ENCODE peak calls at places on chromosomes 3 and 15, in seven cellular contexts. B is body of pancreas, S is IMR-90, C is sigmoid colon, Z is H1, T is breast epithelium, Q is Peyer's patch. D is an unnamed sample.

GRCh38 chr15:50543556-50543955 is 2.9 kb downstream of the USP50 start:
- DNase-seq in B (no peak), Z (no peak), T (no peak), Q (no peak), C (no peak), S (peak), D (no peak)

GRCh38 chr3:133211449-133211848 is 173.3 kb downstream of the TMEM108 start:
- DNase-seq in S (no peak), B (no peak), T (no peak), Z (peak), C (no peak), Q (no peak), D (no peak)

GRCh38 chr3:151439652-151440125 is 21.2 kb downstream of the IGSF10 start:
- DNase-seq in B (peak), Q (no peak), C (no peak), S (peak), T (no peak), Z (no peak), D (no peak)

GRCh38 chr15:75233504-75234190 is 24.5 kb upstream of the GOLGA6C start:
- DNase-seq in B (no peak), T (peak), Q (peak), C (peak), Z (no peak), S (no peak), D (no peak)

GRCh38 chr15:57443486-57443885 is 67.2 kb downstream of the CGNL1 start:
- DNase-seq in S (no peak), T (no peak), Q (no peak), C (no peak), Z (no peak), B (no peak), D (no peak)

GRCh38 chr15:94963953-94964352 is 732.6 kb downstream of the MCTP2 start:
- DNase-seq in B (no peak), Q (no peak), S (no peak), Z (no peak), C (no peak), T (no peak), D (no peak)

GRCh38 chr15:39639037-39639436 is 58.2 kb downstream of the THBS1 start:
- DNase-seq in S (no peak), B (no peak), Z (no peak), Q (no peak), C (no peak), T (no peak), D (no peak)

GRCh38 chr15:67033521-67033920 is 31.9 kb upstream of the SMAD3 start:
- DNase-seq in T (no peak), C (no peak), B (no peak), Q (peak), S (no peak), Z (no peak), D (no peak)

GRCh38 chr3:59751606-59752005 is 701.8 kb upstream of the CFAP20DC start:
- DNase-seq in Z (no peak), S (no peak), C (no peak), B (no peak), Q (no peak), T (no peak), D (no peak)

GRCh38 chr3:45915518-45916231 is 27.6 kb upstream of the CXCR6 start:
- DNase-seq in C (peak), T (no peak), S (peak), Q (peak), B (no peak), Z (no peak), D (no peak)

GRCh38 chr15:88747626-88748025 is 55.6 kb upstream of the ACAN start:
- DNase-seq in B (no peak), C (no peak), Z (no peak), T (no peak), S (no peak), Q (no peak), D (no peak)

GRCh38 chr3:126396536-126396935 is 1.8 kb downstream of the CFAP100 start:
- DNase-seq in Q (peak), T (no peak), C (peak), Z (no peak), B (no peak), S (no peak), D (no peak)

GRCh38 chr3:134362670-134363380 is 11.4 kb downstream of the AMOTL2 start:
- DNase-seq in B (no peak), T (peak), Z (no peak), Q (peak), S (no peak), C (peak), D (no peak)

GRCh38 chr3:181613191-181613590 is 98.5 kb upstream of the SOX2 start:
- DNase-seq in T (no peak), B (no peak), C (no peak), S (no peak), Q (no peak), Z (no peak), D (no peak)

GRCh38 chr3:127140501-127141460 is 52.1 kb upstream of the PRR23E start:
- DNase-seq in S (no peak), Q (no peak), T (no peak), C (peak), Z (no peak), B (no peak), D (no peak)

GRCh38 chr3:182491571-182491970 is 301.7 kb upstream of the ATP11B start:
- DNase-seq in S (no peak), C (no peak), Q (no peak), Z (no peak), T (no peak), B (no peak), D (no peak)

GRCh38 chr15:89119489-89120478 is 31.5 kb downstream of the ABHD2 start:
- DNase-seq in Z (no peak), B (peak), T (no peak), S (peak), C (no peak), Q (peak), D (no peak)

GRCh38 chr15:39874890-39875549 is 45.0 kb downstream of the GPR176 start:
- DNase-seq in Z (no peak), T (no peak), Q (peak), B (peak), C (no peak), S (no peak), D (no peak)

GRCh38 chr3:116057403-116058006 is 387.8 kb downstream of the LSAMP start:
- DNase-seq in Q (no peak), S (no peak), T (no peak), B (no peak), Z (no peak), C (no peak), D (no peak)

DNA sequence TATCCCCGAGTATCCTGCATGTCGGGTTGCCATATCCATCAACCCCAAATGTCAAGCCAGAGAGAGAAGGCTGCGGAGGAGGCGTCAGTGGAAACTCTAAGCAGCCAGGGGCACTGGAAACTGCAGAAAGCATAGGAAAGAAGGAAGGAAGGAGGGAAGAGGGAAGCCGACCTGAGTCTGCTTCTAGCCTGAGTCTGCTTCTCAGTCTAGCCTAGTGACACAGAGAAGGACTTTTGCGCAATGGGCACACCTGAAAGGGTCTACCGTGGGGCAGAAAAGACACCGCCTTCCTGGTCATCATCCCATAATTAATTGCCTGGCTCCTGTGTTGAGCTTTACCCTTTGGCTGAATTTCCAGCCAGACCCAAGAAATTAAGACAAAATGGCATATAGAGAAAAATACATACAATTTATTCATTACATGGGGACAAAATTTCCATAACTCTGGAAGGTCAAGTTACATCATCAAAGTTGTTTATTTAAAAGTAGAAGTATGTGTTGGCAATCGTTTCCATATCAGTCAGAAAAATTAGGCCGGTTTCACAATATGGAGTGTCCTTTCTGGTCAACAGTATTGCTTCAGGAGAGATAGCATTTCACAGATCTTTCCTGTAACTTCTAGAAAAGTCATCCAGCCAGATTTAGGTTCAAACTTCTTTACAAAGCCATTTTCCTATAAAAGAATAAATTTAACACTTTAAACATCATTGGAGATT is 10.3 kb downstream of the BCL2A1 start:
- DNase-seq in B (no peak), Q (no peak), Z (no peak), S (peak), C (no peak), T (no peak), D (no peak)
- H3K27ac ChIP-seq in B (no peak), Q (no peak), Z (no peak), S (no peak), C (no peak), T (no peak), D (no peak)

GRCh38 chr15:43776101-43776717 is 557 bp downstream of the ELL3 start:
- DNase-seq in S (no peak), B (peak), T (no peak), C (no peak), Z (no peak), Q (peak), D (peak)

GRCh38 chr15:43775411-43775965 is 1.3 kb downstream of the ELL3 start:
- DNase-seq in C (no peak), S (peak), B (peak), Z (peak), Q (peak), T (peak), D (no peak)

GRCh38 chr15:43772624-43773023 is 4.1 kb downstream of the ELL3 start:
- DNase-seq in Z (no peak), C (no peak), T (no peak), S (no peak), B (no peak), Q (no peak), D (no peak)

GRCh38 chr15:43771816-43772215 is 5.0 kb downstream of the ELL3 start:
- DNase-seq in Q (no peak), Z (no peak), B (no peak), T (no peak), S (no peak), C (no peak), D (no peak)

DNA sequence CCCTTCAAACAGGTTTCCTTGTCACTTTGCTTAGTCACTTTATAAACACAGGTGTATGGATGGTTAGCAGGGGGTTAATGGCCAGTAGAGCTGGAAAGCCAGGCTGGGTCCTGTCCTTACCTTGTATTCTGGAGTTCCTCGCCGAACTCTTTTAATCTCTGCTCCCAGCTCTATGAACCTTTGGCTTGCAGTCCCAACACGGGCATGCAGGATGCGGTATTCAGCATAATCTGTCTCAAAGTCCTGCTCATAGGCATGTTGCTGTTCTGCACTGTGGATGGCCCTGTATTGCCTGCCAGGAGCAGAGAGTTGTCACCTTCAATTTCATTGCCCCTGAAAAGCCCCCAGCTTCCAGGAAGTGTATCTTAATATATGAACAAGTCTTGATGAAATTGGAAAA is 2.7 kb downstream of the ELL3 start:
- DNase-seq in C (no peak), S (no peak), Q (no peak), T (no peak), B (no peak), Z (no peak), D (no peak)
- TF ChIP-seq POLR2A in C (no peak), S (no peak), Q (no peak), T (no peak), B (no peak), Z (peak), D (no peak)

GRCh38 chr15:31265871-31266711 is 60.5 kb upstream of the KLF13 start:
- DNase-seq in C (peak), S (no peak), T (peak), B (no peak), Q (peak), Z (no peak), D (no peak)
- H3K27ac ChIP-seq in C (no peak), S (no peak), T (no peak), B (no peak), Q (peak), Z (no peak), D (peak)

DNA sequence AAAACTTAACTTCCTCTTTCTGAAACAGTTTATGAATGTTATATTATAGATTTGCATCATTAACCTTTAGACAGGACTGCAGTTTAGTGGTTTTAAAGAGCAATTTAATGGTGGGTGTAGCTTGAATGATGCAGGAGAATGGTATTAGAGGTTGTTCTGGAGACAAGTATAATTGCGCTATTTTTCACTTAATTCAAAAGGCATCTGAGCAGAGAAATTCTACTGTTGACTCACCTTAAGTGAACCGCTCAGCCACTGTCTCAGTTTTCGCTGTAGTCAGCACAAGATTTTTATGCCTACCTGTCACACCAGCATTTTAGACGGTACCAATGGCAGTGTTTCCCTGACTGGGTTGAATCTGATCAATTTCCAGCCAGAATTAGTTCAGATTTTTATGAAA is 348.8 kb upstream of the DCBLD2 start:
- DNase-seq in S (peak), C (no peak), T (no peak), B (no peak), Q (no peak), Z (no peak), D (no peak)
- TF ChIP-seq POLR2A in S (no peak), C (no peak), T (no peak), B (no peak), Q (no peak), Z (no peak), D (no peak)